ENCODE peak calls at places on chromosomes 5 and 9, in eight cellular contexts. N, X, V, L, S, M, O and W are unnamed samples.

GRCh38 chr5:138595396-138595795 is 20.2 kb upstream of the HSPA9 start:
- DNase-seq in O (no peak), V (no peak), S (no peak), L (no peak), X (no peak), N (no peak), M (no peak), W (no peak)

GRCh38 chr5:35319231-35320002 is 89.1 kb upstream of the PRLR start:
- DNase-seq in X (no peak), M (peak; percentile 79), L (no peak), S (no peak), V (peak; percentile 71), N (peak; percentile 60), O (peak; percentile 23), W (peak; percentile 28)

GRCh38 chr5:66560371-66560770 is 35.8 kb upstream of the MAST4 start:
- DNase-seq in S (no peak), V (no peak), N (no peak), M (no peak), O (no peak), X (no peak), L (no peak), W (no peak)

GRCh38 chr5:76402251-76402879 is 720 bp upstream of the IQGAP2 start:
- DNase-seq in M (peak; percentile 11), L (peak; percentile 64), O (no peak), V (peak; percentile 1), N (no peak), S (no peak), X (no peak), W (no peak)

GRCh38 chr9:84170521-84171141 is 169.9 kb downstream of the SLC28A3 start:
- DNase-seq in M (peak; percentile 79), X (peak; percentile 89), O (peak; percentile 92), V (peak; percentile 98), S (peak; percentile 40), L (no peak), N (peak; percentile 96), W (peak; percentile 85)

GRCh38 chr9:129140397-129141065 is 29.3 kb downstream of the PTPA start:
- DNase-seq in V (peak; percentile 55), L (no peak), N (peak; percentile 58), M (peak; percentile 60), S (peak; percentile 70), O (no peak), X (no peak), W (no peak)

GRCh38 chr5:107285772-107286171 is 385.0 kb downstream of the EFNA5 start:
- DNase-seq in X (no peak), V (no peak), O (no peak), N (peak; percentile 20), S (no peak), M (no peak), L (no peak), W (peak; percentile 39)

GRCh38 chr5:97629281-97629680 is 446.2 kb upstream of the RIOK2 start:
- DNase-seq in V (peak; percentile 83), O (peak; percentile 39), M (peak; percentile 7), L (no peak), N (peak; percentile 73), S (no peak), X (peak; percentile 75), W (peak; percentile 58)

GRCh38 chr5:65742565-65743231 is 20.7 kb downstream of the NLN start:
- DNase-seq in X (peak; percentile 65), S (peak; percentile 30), N (peak; percentile 93), O (peak; percentile 42), M (peak; percentile 72), L (no peak), V (peak; percentile 85), W (peak; percentile 51)

GRCh38 chr5:83149671-83150070 is 72.3 kb downstream of the XRCC4 start:
- DNase-seq in M (peak; percentile 0), L (no peak), V (peak; percentile 25), N (peak; percentile 39), S (no peak), X (peak; percentile 52), O (no peak), W (peak; percentile 11)

GRCh38 chr9:107933042-107933441 is 443.5 kb upstream of the KLF4 start:
- DNase-seq in O (no peak), N (peak; percentile 49), M (no peak), X (no peak), V (peak; percentile 13), S (no peak), L (no peak), W (peak; percentile 10)

GRCh38 chr9:14156046-14156445 is 157.9 kb downstream of the NFIB start:
- DNase-seq in M (no peak), N (no peak), X (no peak), L (no peak), O (no peak), S (no peak), V (no peak), W (no peak)

GRCh38 chr5:42600441-42600840 is 156.2 kb upstream of the CCDC152 start:
- DNase-seq in M (no peak), O (no peak), V (no peak), L (no peak), X (no peak), S (no peak), N (no peak), W (no peak)

GRCh38 chr9:90107021-90107771 is 502.4 kb downstream of the GADD45G start:
- DNase-seq in V (no peak), S (peak; percentile 24), M (peak; percentile 70), L (no peak), X (no peak), O (no peak), N (no peak), W (no peak)

GRCh38 chr5:127332250-127332649 is 41.7 kb downstream of the MEGF10 start:
- DNase-seq in S (no peak), O (no peak), L (no peak), V (no peak), X (no peak), M (no peak), N (no peak), W (no peak)

GRCh38 chr5:144177548-144177947 is 6.9 kb downstream of the KCTD16 start:
- DNase-seq in L (no peak), X (no peak), M (no peak), S (no peak), O (peak; percentile 46), N (peak; percentile 28), V (peak; percentile 65), W (no peak)

GRCh38 chr9:137000177-137000930 is 4.0 kb upstream of the CLIC3 start:
- DNase-seq in V (peak; percentile 73), O (peak; percentile 30), M (no peak), N (peak; percentile 38), X (peak; percentile 50), L (no peak), S (no peak), W (peak; percentile 15)

GRCh38 chr5:3218916-3219650 is 376.5 kb upstream of the IRX1 start:
- DNase-seq in V (no peak), L (no peak), M (no peak), O (no peak), N (no peak), X (no peak), S (no peak), W (no peak)

GRCh38 chr5:149811453-149811852 is 81.3 kb downstream of the PPARGC1B start:
- DNase-seq in L (no peak), M (no peak), O (no peak), N (no peak), S (no peak), X (no peak), V (no peak), W (no peak)

GRCh38 chr9:116391306-116391900 is 237.8 kb downstream of the PAPPA start:
- DNase-seq in N (peak; percentile 73), L (no peak), S (no peak), X (peak; percentile 75), M (peak; percentile 27), V (peak; percentile 82), O (peak; percentile 17), W (peak; percentile 58)

GRCh38 chr9:89314955-89315354 is 3.3 kb upstream of the SECISBP2 start:
- DNase-seq in O (no peak), N (no peak), V (no peak), M (no peak), X (no peak), L (no peak), S (no peak), W (no peak)

GRCh38 chr9:6973762-6974161 is 216.0 kb downstream of the KDM4C start:
- DNase-seq in N (peak; percentile 26), O (no peak), M (peak; percentile 54), S (no peak), V (no peak), L (no peak), X (no peak), W (peak; percentile 6)

GRCh38 chr9:38226491-38226951 is 157.5 kb upstream of the SHB start:
- DNase-seq in S (peak; percentile 52), V (peak; percentile 16), N (peak; percentile 12), X (no peak), O (no peak), L (no peak), M (peak; percentile 13), W (peak; percentile 35)

GRCh38 chr5:53418409-53418808 is 62.0 kb upstream of the FST start:
- DNase-seq in X (no peak), V (no peak), N (peak; percentile 28), O (no peak), L (no peak), M (no peak), S (no peak), W (no peak)

GRCh38 chr5:912356-913091 is 19.8 kb downstream of the TRIP13 start:
- DNase-seq in X (peak; percentile 87), M (peak; percentile 97), S (peak; percentile 57), O (peak; percentile 41), N (peak; percentile 99), V (peak; percentile 97), L (peak; percentile 71), W (peak; percentile 71)

GRCh38 chr5:58987193-58987592 is 404.3 kb downstream of the RAB3C start:
- DNase-seq in M (peak; percentile 21), X (no peak), V (peak; percentile 3), N (peak; percentile 32), O (no peak), S (no peak), L (no peak), W (no peak)

GRCh38 chr9:137666950-137667670 is 48.3 kb downstream of the EHMT1 start:
- DNase-seq in X (no peak), S (no peak), V (no peak), N (no peak), L (no peak), M (no peak), O (no peak), W (no peak)

GRCh38 chr9:99919930-99920329 is 13.5 kb downstream of the STX17 start:
- DNase-seq in S (no peak), O (no peak), V (no peak), L (no peak), M (no peak), N (no peak), X (no peak), W (no peak)

GRCh38 chr5:177496111-177497010 is 1.0 kb downstream of the PDLIM7 start:
- DNase-seq in O (no peak), L (no peak), X (no peak), M (peak; percentile 95), S (peak; percentile 91), V (peak; percentile 95), N (peak; percentile 94), W (peak; percentile 90)

GRCh38 chr5:66517361-66517760 is 78.8 kb upstream of the MAST4 start:
- DNase-seq in L (no peak), V (no peak), S (no peak), X (no peak), N (no peak), O (no peak), M (no peak), W (no peak)

GRCh38 chr5:5353681-5354080 is 68.8 kb upstream of the ICE1 start:
- DNase-seq in O (no peak), M (no peak), L (no peak), N (no peak), X (no peak), V (no peak), S (no peak), W (no peak)

GRCh38 chr9:34556951-34557350 is 32.6 kb downstream of the CNTFR start:
- DNase-seq in X (no peak), M (no peak), N (no peak), O (no peak), L (no peak), V (no peak), S (no peak), W (no peak)

GRCh38 chr5:16957305-16958165 is 21.4 kb upstream of the MYO10 start:
- DNase-seq in X (peak; percentile 96), L (no peak), S (no peak), M (peak; percentile 27), O (peak; percentile 78), N (peak; percentile 98), V (peak; percentile 96), W (peak; percentile 94)

GRCh38 chr9:90900130-90900529 is 98.5 kb downstream of the SYK start:
- DNase-seq in L (no peak), O (no peak), M (no peak), S (no peak), V (no peak), X (no peak), N (no peak), W (no peak)